ENCODE peak calls at places on chromosomes 4 and X, in four cellular contexts. One of them, this sample, is unnamed.

GRCh38 chr4:114752404-114752803 is 153.8 kb downstream of the UGT8 start:
- DNase-seq in type B pancreatic cell: no peak
- DNase-seq in WTC11: no peak
- DNase-seq in fibroblast of lung: no peak
- DNase-seq in this sample: no peak

GRCh38 chr4:111128327-111128726 is 505.4 kb upstream of the PITX2 start:
- DNase-seq in type B pancreatic cell: no peak
- DNase-seq in WTC11: no peak
- DNase-seq in fibroblast of lung: no peak
- DNase-seq in this sample: no peak

GRCh38 chrX:101229155-101229554 is 9.6 kb downstream of the DRP2 start:
- DNase-seq in type B pancreatic cell: no peak
- DNase-seq in WTC11: no peak
- DNase-seq in fibroblast of lung: peak
- DNase-seq in this sample: peak

GRCh38 chrX:96579252-96579651 is 105.4 kb upstream of the DIAPH2 start:
- DNase-seq in type B pancreatic cell: no peak
- DNase-seq in WTC11: no peak
- DNase-seq in fibroblast of lung: no peak
- DNase-seq in this sample: no peak

GRCh38 chr4:121791481-121791880 is 9.6 kb upstream of the EXOSC9 start:
- DNase-seq in type B pancreatic cell: no peak
- DNase-seq in WTC11: no peak
- DNase-seq in fibroblast of lung: peak
- DNase-seq in this sample: no peak

GRCh38 chr4:177235026-177235425 is 74.6 kb upstream of the NEIL3 start:
- DNase-seq in type B pancreatic cell: no peak
- DNase-seq in WTC11: no peak
- DNase-seq in fibroblast of lung: peak
- DNase-seq in this sample: no peak

GRCh38 chr4:101973331-101973730 is 182.8 kb downstream of the BANK1 start:
- DNase-seq in type B pancreatic cell: no peak
- DNase-seq in WTC11: no peak
- DNase-seq in fibroblast of lung: no peak
- DNase-seq in this sample: peak

GRCh38 chrX:1542994-1543725 is 6.2 kb upstream of the P2RY8 start:
- DNase-seq in type B pancreatic cell: peak
- DNase-seq in WTC11: no peak
- DNase-seq in fibroblast of lung: no peak
- DNase-seq in this sample: no peak

GRCh38 chrX:2863646-2864045 is 34.9 kb downstream of the GYG2 start:
- DNase-seq in type B pancreatic cell: peak
- DNase-seq in WTC11: peak
- DNase-seq in fibroblast of lung: no peak
- DNase-seq in this sample: no peak

GRCh38 chrX:154401918-154402621 is 3.9 kb downstream of the RPL10 start:
- DNase-seq in type B pancreatic cell: no peak
- DNase-seq in WTC11: no peak
- DNase-seq in fibroblast of lung: no peak
- DNase-seq in this sample: no peak

GRCh38 chr4:169484485-169484884 is 127.9 kb downstream of the NEK1 start:
- DNase-seq in type B pancreatic cell: no peak
- DNase-seq in WTC11: no peak
- DNase-seq in fibroblast of lung: peak
- DNase-seq in this sample: no peak